ENCODE peak calls at places on chromosomes 6 and 20, in seven cellular contexts. I is HuH-7.5, Y is GF-D8, Z is fibroblast of gingiva, X is ecto neural progenitor cell, W is T-helper 9 cell, H is astrocyte of the hippocampus. U is an unnamed sample.

GRCh38 chr20:38645980-38646858 is 44.6 kb downstream of the ARHGAP40 start:
- DNase-seq in Z (peak), W (peak), X (peak), I (peak), Y (peak), H (peak), U (peak)

GRCh38 chr6:134741193-134741521 is 208.7 kb downstream of the ALDH8A1 start:
- DNase-seq in I (no peak), Z (no peak), H (peak), Y (no peak), X (no peak), W (no peak), U (no peak)

GRCh38 chr6:150286919-150287318 is 81.9 kb upstream of the IYD start:
- DNase-seq in W (no peak), Z (no peak), H (no peak), Y (no peak), X (no peak), I (no peak), U (no peak)

GRCh38 chr6:134114918-134115714 is 62.7 kb upstream of the SLC2A12 start:
- DNase-seq in W (no peak), Z (no peak), X (no peak), Y (no peak), I (no peak), H (no peak), U (no peak)

GRCh38 chr20:10231290-10231689 is 12.7 kb downstream of the SNAP25 start:
- DNase-seq in W (no peak), H (no peak), Y (no peak), I (no peak), Z (peak), X (no peak), U (no peak)

GRCh38 chr6:69022991-69023390 is 387.9 kb downstream of the ADGRB3 start:
- DNase-seq in H (peak), Y (no peak), W (no peak), X (no peak), I (no peak), Z (peak), U (no peak)

GRCh38 chr6:72040106-72040505 is 153.8 kb downstream of the RIMS1 start:
- DNase-seq in W (no peak), X (no peak), Z (no peak), Y (no peak), H (no peak), I (no peak), U (no peak)

GRCh38 chr20:50572922-50573777 is 63.0 kb downstream of the PTPN1 start:
- DNase-seq in X (no peak), Y (peak), H (peak), W (no peak), Z (peak), I (no peak), U (peak)

GRCh38 chr6:115441671-115442070 is 619.0 kb downstream of the FRK start:
- DNase-seq in I (no peak), X (no peak), Z (peak), H (no peak), Y (no peak), W (no peak), U (no peak)

GRCh38 chr20:44204832-44205215 is 5.7 kb downstream of the OSER1 start:
- DNase-seq in X (no peak), Y (no peak), I (no peak), H (no peak), W (no peak), Z (no peak), U (no peak)

GRCh38 chr20:50346372-50347347 is 156.0 kb downstream of the CEBPB start:
- DNase-seq in W (no peak), I (no peak), Z (peak), X (no peak), Y (peak), H (peak), U (no peak)

GRCh38 chr6:74504941-74505340 is 700.9 kb downstream of the COL12A1 start:
- DNase-seq in X (no peak), Z (no peak), W (no peak), Y (no peak), I (no peak), H (no peak), U (no peak)

GRCh38 chr6:3398755-3399671 is 57.8 kb downstream of the SLC22A23 start:
- DNase-seq in Y (no peak), X (no peak), Z (no peak), I (no peak), W (no peak), H (no peak), U (no peak)

GRCh38 chr20:37415118-37416085 is 69.5 kb downstream of the SRC start:
- DNase-seq in H (no peak), Y (no peak), W (no peak), Z (no peak), I (no peak), X (no peak), U (no peak)

GRCh38 chr6:1970151-1970561 is 275.2 kb downstream of the GMDS start:
- DNase-seq in Z (no peak), H (no peak), W (no peak), X (no peak), Y (no peak), I (no peak), U (no peak)

GRCh38 chr6:146892613-146893401 is 294.0 kb downstream of the ADGB start:
- DNase-seq in X (no peak), W (no peak), Z (peak), I (no peak), H (peak), Y (peak), U (no peak)

GRCh38 chr6:151179321-151179720 is 60.4 kb upstream of the AKAP12 start:
- DNase-seq in X (no peak), W (no peak), Y (no peak), H (peak), I (no peak), Z (peak), U (no peak)

GRCh38 chr6:117491916-117492315 is 9.4 kb downstream of the DCBLD1 start:
- DNase-seq in Y (no peak), Z (no peak), H (peak), I (no peak), W (no peak), X (no peak), U (no peak)

GRCh38 chr20:38109657-38110524 is 55.2 kb downstream of the TGM2 start:
- DNase-seq in H (peak), X (no peak), Y (peak), Z (peak), I (no peak), W (no peak), U (peak)

GRCh38 chr6:71367763-71368162 is 79.2 kb downstream of the OGFRL1 start:
- DNase-seq in Z (no peak), X (no peak), I (no peak), Y (no peak), W (no peak), H (no peak), U (no peak)

GRCh38 chr20:63116412-63117106 is 99.4 kb downstream of the YTHDF1 start:
- DNase-seq in Z (no peak), I (peak), X (peak), H (peak), W (no peak), Y (no peak), U (no peak)

GRCh38 chr6:124870611-124871201 is 91.5 kb upstream of the RNF217 start:
- DNase-seq in W (no peak), X (no peak), Z (peak), I (no peak), H (peak), Y (no peak), U (no peak)

GRCh38 chr6:167139761-167140160 is 16.9 kb downstream of the CCR6 start:
- DNase-seq in I (no peak), H (no peak), Y (no peak), Z (no peak), W (no peak), X (no peak), U (no peak)

GRCh38 chr6:144585217-144585814 is 300.2 kb downstream of the UTRN start:
- DNase-seq in H (peak), X (no peak), W (no peak), Y (no peak), I (no peak), Z (peak), U (no peak)

GRCh38 chr20:1622450-1622849 is 2.6 kb upstream of the SIRPB1 start:
- DNase-seq in I (no peak), X (no peak), Z (no peak), H (no peak), W (no peak), Y (peak), U (no peak)

U was measured in osteocyte.